ENCODE peak calls at places on chromosomes 1 and 21, in eight cellular contexts. G is occipital lobe; C is GM19239; E is pancreas; S is iPS-NIHi11; D is T-cell; N is T-helper 1 cell; I is stimulated activated CD8-positive, alpha-beta memory T cell treated with anti-CD3 and anti-CD28 coated beads, Interleukin-2, amount 100 ng/mL, for 1 hour. A is an unnamed sample.

GRCh38 chr21:45353200-45353599 is 51.8 kb upstream of the COL18A1 start:
- DNase-seq in I (no peak), C (no peak), S (no peak), D (no peak), E (no peak), N (no peak), G (no peak), A (no peak)

GRCh38 chr1:230146709-230147108 is 79.7 kb downstream of the GALNT2 start:
- DNase-seq in S (no peak), G (no peak), N (no peak), C (no peak), D (no peak), I (no peak), E (no peak), A (no peak)

GRCh38 chr1:230568676-230569075 is 73.6 kb upstream of the COG2 start:
- DNase-seq in C (no peak), N (no peak), G (no peak), I (no peak), S (no peak), E (no peak), D (no peak), A (no peak)

GRCh38 chr1:240274569-240274968 is 182.9 kb downstream of the FMN2 start:
- DNase-seq in C (no peak), N (no peak), G (no peak), D (no peak), S (no peak), I (no peak), E (no peak), A (no peak)

GRCh38 chr1:219329606-219330005 is 155.9 kb downstream of the LYPLAL1 start:
- DNase-seq in G (no peak), I (no peak), E (no peak), S (no peak), C (no peak), N (no peak), D (no peak), A (peak)

GRCh38 chr21:36261459-36261858 is 58.5 kb upstream of the MORC3 start:
- DNase-seq in I (no peak), G (no peak), N (no peak), C (no peak), E (no peak), D (no peak), S (no peak), A (no peak)

GRCh38 chr1:203172184-203173115 is 3.2 kb downstream of the MYBPH start:
- DNase-seq in N (no peak), I (peak), S (peak), G (no peak), E (peak), D (peak), C (peak), A (peak)

GRCh38 chr21:39537571-39537970 is 75.2 kb upstream of the B3GALT5 start:
- DNase-seq in G (no peak), C (no peak), I (no peak), S (peak), E (no peak), N (no peak), D (no peak), A (no peak)

GRCh38 chr1:42956739-42957138 is 1.9 kb downstream of the SLC2A1 start:
- DNase-seq in I (no peak), E (no peak), G (no peak), D (no peak), N (no peak), S (no peak), C (no peak), A (peak)

GRCh38 chr1:5670590-5671350 is 321.5 kb downstream of the NPHP4 start:
- DNase-seq in G (no peak), E (no peak), S (no peak), N (no peak), D (no peak), I (no peak), C (no peak), A (no peak)

GRCh38 chr1:24664507-24665033 is 21.5 kb downstream of the SRRM1 start:
- DNase-seq in D (no peak), S (no peak), C (no peak), N (no peak), G (no peak), I (no peak), E (no peak), A (no peak)

GRCh38 chr1:193462629-193463320 is 276.4 kb upstream of the B3GALT2 start:
- DNase-seq in S (no peak), G (no peak), I (no peak), D (no peak), C (no peak), N (no peak), E (no peak), A (no peak)

GRCh38 chr1:227747948-227748495 is 12.8 kb downstream of the SNAP47 start:
- DNase-seq in E (no peak), S (no peak), I (no peak), C (no peak), D (no peak), G (no peak), N (no peak), A (no peak)

GRCh38 chr1:46302091-46303037 is 1.1 kb downstream of the LRRC41 start:
- DNase-seq in E (peak), C (peak), N (peak), G (peak), D (peak), S (peak), I (peak), A (peak)

GRCh38 chr1:44103270-44104131 is 15.1 kb upstream of the KLF17 start:
- DNase-seq in E (no peak), S (no peak), I (no peak), C (no peak), D (no peak), N (no peak), G (no peak), A (no peak)

GRCh38 chr1:230145953-230146476 is 79.0 kb downstream of the GALNT2 start:
- DNase-seq in G (no peak), E (no peak), S (no peak), N (no peak), C (no peak), I (no peak), D (no peak), A (no peak)